ENCODE peak calls at places on chromosome 10, in nine cellular contexts. R, W, A, V, I, C, G, T and H are unnamed samples.
A peak's percentile ranks its signal among the peaks of the same experiment; 100 is the strongest.

GRCh38 chr10:96275685-96276418 is 4.5 kb upstream of the BLNK start:
- DNase-seq in G (no peak), I (no peak), C (no peak), W (no peak), A (no peak), V (peak; percentile 80), R (no peak), T (peak; percentile 64), H (peak; percentile 64)

GRCh38 chr10:23155166-23155565 is 36.9 kb upstream of the PTF1A start:
- DNase-seq in R (no peak), I (no peak), A (no peak), C (no peak), V (no peak), G (peak; percentile 66), W (no peak), T (no peak), H (peak; percentile 11)

GRCh38 chr10:17536221-17536620 is 81.0 kb downstream of the HACD1 start:
- DNase-seq in R (no peak), G (no peak), C (no peak), I (no peak), A (no peak), W (no peak), T (no peak), V (no peak), H (no peak)

GRCh38 chr10:132193907-132194552 is 7.3 kb downstream of the DPYSL4 start:
- DNase-seq in T (no peak), W (no peak), V (no peak), C (no peak), R (no peak), I (no peak), A (no peak), G (peak; percentile 28), H (peak; percentile 18)

GRCh38 chr10:126880926-126881325 is 24.3 kb upstream of the DOCK1 start:
- DNase-seq in G (no peak), T (no peak), I (no peak), R (peak; percentile 56), V (no peak), W (no peak), A (no peak), C (no peak), H (no peak)

GRCh38 chr10:36783400-36783799 is 342.0 kb upstream of the ANKRD30A start:
- DNase-seq in R (no peak), T (no peak), I (no peak), G (no peak), W (no peak), A (no peak), V (no peak), C (no peak), H (no peak)

GRCh38 chr10:63675171-63675570 is 154.0 kb downstream of the REEP3 start:
- DNase-seq in V (no peak), A (no peak), C (no peak), T (no peak), G (no peak), W (no peak), R (peak; percentile 53), I (peak; percentile 62), H (peak; percentile 69)

GRCh38 chr10:128063736-128064614 is 62.2 kb downstream of the MKI67 start:
- DNase-seq in W (peak; percentile 98), T (no peak), R (no peak), I (no peak), C (peak; percentile 30), V (no peak), A (no peak), G (peak; percentile 49), H (no peak)

GRCh38 chr10:47405829-47406547 is 21.9 kb upstream of the ZNF488 start:
- DNase-seq in T (no peak), A (no peak), W (peak; percentile 60), R (no peak), V (no peak), I (no peak), G (no peak), C (no peak), H (no peak)

GRCh38 chr10:126270116-126270515 is 118.2 kb downstream of the ADAM12 start:
- DNase-seq in R (peak; percentile 100), C (no peak), I (peak; percentile 84), V (no peak), W (peak; percentile 6), A (no peak), T (no peak), G (no peak), H (no peak)

GRCh38 chr10:126972622-126973414 is 67.6 kb downstream of the DOCK1 start:
- DNase-seq in T (no peak), W (peak; percentile 72), I (peak; percentile 97), R (peak; percentile 95), G (peak; percentile 60), C (no peak), V (no peak), A (no peak), H (peak; percentile 34)

GRCh38 chr10:28892818-28893547 is 215.7 kb downstream of the BAMBI start:
- DNase-seq in A (no peak), T (no peak), W (peak; percentile 47), I (peak; percentile 86), R (peak; percentile 70), C (no peak), V (no peak), G (no peak), H (peak; percentile 76)

GRCh38 chr10:5549462-5550249 is 24.9 kb downstream of the CALML3 start:
- DNase-seq in T (no peak), I (no peak), R (no peak), C (no peak), G (no peak), A (no peak), W (no peak), V (peak; percentile 55), H (no peak)

GRCh38 chr10:87761892-87762291 is 56.1 kb downstream of the ATAD1 start:
- DNase-seq in I (peak; percentile 82), W (peak; percentile 83), A (no peak), G (peak; percentile 3), C (no peak), T (no peak), R (peak; percentile 73), V (no peak), H (peak; percentile 63)

GRCh38 chr10:124062390-124062789 is 31.0 kb downstream of the CHST15 start:
- DNase-seq in C (no peak), V (no peak), R (no peak), G (no peak), A (no peak), I (no peak), W (no peak), T (no peak), H (no peak)

GRCh38 chr10:21519981-21520436 is 5.5 kb downstream of the SKIDA1 start:
- DNase-seq in W (peak; percentile 68), R (peak; percentile 85), V (no peak), C (no peak), I (peak; percentile 84), G (peak; percentile 31), T (no peak), A (no peak), H (peak; percentile 41)
- H3K27me3 ChIP-seq in W (no peaks in the 10 kb centered on the region), R (no peaks in the 10 kb centered on the region), V (peaks cover 43% of the 10 kb centered on the region), C (peaks cover 52% of the 10 kb centered on the region), I (no peaks in the 10 kb centered on the region), G (no peaks in the 10 kb centered on the region), T (no peaks in the 10 kb centered on the region), A (no peaks in the 10 kb centered on the region), H (no peaks in the 10 kb centered on the region)

GRCh38 chr10:70162157-70162891 is 8.0 kb downstream of the SAR1A start:
- DNase-seq in R (no peak), A (no peak), G (no peak), I (no peak), V (no peak), C (no peak), T (no peak), W (no peak), H (no peak)
- H3K4me3 ChIP-seq in R (no peak overlapping the region), A (no peak overlapping the region), G (no peak overlapping the region), I (no peak overlapping the region), V (no peak overlapping the region), C (no peak overlapping the region), T (no peak overlapping the region), W (no peak overlapping the region), H (no peak overlapping the region)

GRCh38 chr10:12241810-12242529 is 46.0 kb downstream of the CDC123 start:
- DNase-seq in I (peak; percentile 53), V (no peak), T (peak; percentile 26), R (peak; percentile 25), W (peak; percentile 90), A (no peak), G (peak; percentile 15), C (no peak), H (no peak)
- H3K36me3 ChIP-seq in I (peaks cover 49% of the 10 kb centered on the region), V (no peaks in the 10 kb centered on the region), T (peaks cover 69% of the 10 kb centered on the region), R (peaks cover 29% of the 10 kb centered on the region), W (peaks cover 23% of the 10 kb centered on the region), A (no peaks in the 10 kb centered on the region), G (peaks cover 18% of the 10 kb centered on the region), C (peaks cover 31% of the 10 kb centered on the region), H (peaks cover 53% of the 10 kb centered on the region)

GRCh38 chr10:49605177-49605938 is 4.8 kb upstream of the SLC18A3 start:
- DNase-seq in R (no peak), G (no peak), W (no peak), I (no peak), C (no peak), T (no peak), V (no peak), A (no peak), H (peak; percentile 45)
- H3K27me3 ChIP-seq in R (peaks cover 45% of the 10 kb centered on the region), G (no peaks in the 10 kb centered on the region), W (peaks cover 23% of the 10 kb centered on the region), I (peaks cover 37% of the 10 kb centered on the region), C (peaks cover 77% of the 10 kb centered on the region), T (peaks cover 55% of the 10 kb centered on the region), V (peaks cover 25% of the 10 kb centered on the region), A (peaks cover 24% of the 10 kb centered on the region), H (peaks cover 62% of the 10 kb centered on the region)

GRCh38 chr10:113235505-113235904 is 285.5 kb downstream of the TCF7L2 start:
- DNase-seq in C (no peak), I (no peak), R (no peak), W (no peak), T (no peak), G (no peak), A (no peak), V (no peak), H (no peak)

GRCh38 chr10:113240736-113241135 is 290.7 kb downstream of the TCF7L2 start:
- DNase-seq in A (no peak), G (no peak), I (no peak), W (no peak), R (no peak), V (no peak), C (no peak), T (no peak), H (no peak)

GRCh38 chr10:113232928-113233511 is 283.0 kb downstream of the TCF7L2 start:
- DNase-seq in A (no peak), T (no peak), G (peak; percentile 21), I (no peak), W (no peak), C (peak; percentile 42), V (no peak), R (no peak), H (no peak)

GRCh38 chr10:113239569-113239968 is 289.5 kb downstream of the TCF7L2 start:
- DNase-seq in V (no peak), I (no peak), A (no peak), R (no peak), G (no peak), W (no peak), T (no peak), C (no peak), H (no peak)

DNA sequence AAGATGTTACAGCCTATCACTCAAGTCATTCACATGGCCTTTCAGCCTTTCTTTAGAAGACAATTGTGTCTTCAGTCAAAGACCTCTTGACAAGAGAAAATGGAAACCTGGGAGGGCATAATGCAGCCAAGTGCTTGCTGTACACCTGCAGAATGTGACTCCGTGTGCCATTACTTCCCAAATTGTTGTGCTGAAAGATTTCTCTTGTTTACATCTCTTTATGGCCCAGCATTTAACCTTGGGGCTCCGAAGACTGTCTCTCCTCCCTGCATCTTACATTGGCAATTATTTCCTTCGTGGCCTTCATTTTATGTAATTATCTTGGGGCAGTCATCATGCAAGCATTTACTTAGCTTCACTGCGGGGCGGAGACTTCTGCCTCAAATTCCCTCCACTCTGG is 287.0 kb downstream of the TCF7L2 start:
- DNase-seq in A (no peak), C (no peak), W (no peak), T (no peak), G (no peak), I (no peak), R (no peak), V (no peak), H (no peak)
- H3K4me3 ChIP-seq in A (no peak overlapping the region), C (no peak overlapping the region), W (no peak overlapping the region), T (no peak overlapping the region), G (no peak overlapping the region), I (no peak overlapping the region), R (no peak overlapping the region), V (no peak overlapping the region), H (no peak overlapping the region)